ENCODE peak calls at places on chromosomes 5 and 9, in ten cellular contexts. One of them, this sample, is unnamed.

GRCh38 chr5:104312481-104312880 is 749.9 kb upstream of the NUDT12 start:
- DNase-seq in fibroblast of pulmonary artery: no peak
- DNase-seq in cardiac fibroblast: no peak
- DNase-seq in HFFc6: no peak
- DNase-seq in GM20000: no peak
- DNase-seq in lower lobe of right lung: no peak
- DNase-seq in stomach: no peak
- DNase-seq in AG10803: no peak
- DNase-seq in upper lobe of left lung: no peak
- DNase-seq in Peyer's patch: no peak
- DNase-seq in this sample: no peak

GRCh38 chr9:131562032-131562959 is 17.0 kb downstream of the PRRT1B start:
- DNase-seq in cardiac fibroblast: peak; percentile 55
- DNase-seq in lower lobe of right lung: no peak
- DNase-seq in GM20000: no peak
- DNase-seq in HFFc6: no peak
- DNase-seq in upper lobe of left lung: no peak
- DNase-seq in fibroblast of pulmonary artery: peak; percentile 53
- DNase-seq in stomach: no peak
- DNase-seq in AG10803: no peak
- DNase-seq in Peyer's patch: no peak
- DNase-seq in this sample: no peak

GRCh38 chr5:155128786-155129512 is 115.4 kb downstream of the KIF4B start:
- DNase-seq in stomach: no peak
- DNase-seq in Peyer's patch: no peak
- DNase-seq in upper lobe of left lung: no peak
- DNase-seq in GM20000: no peak
- DNase-seq in fibroblast of pulmonary artery: no peak
- DNase-seq in HFFc6: no peak
- DNase-seq in AG10803: no peak
- DNase-seq in lower lobe of right lung: no peak
- DNase-seq in cardiac fibroblast: no peak
- DNase-seq in this sample: no peak

GRCh38 chr5:113678924-113679575 is 165.6 kb downstream of the YTHDC2 start:
- DNase-seq in cardiac fibroblast: peak; percentile 62
- DNase-seq in AG10803: peak; percentile 34
- DNase-seq in HFFc6: peak; percentile 44
- DNase-seq in stomach: no peak
- DNase-seq in fibroblast of pulmonary artery: peak; percentile 66
- DNase-seq in Peyer's patch: no peak
- DNase-seq in lower lobe of right lung: no peak
- DNase-seq in upper lobe of left lung: no peak
- DNase-seq in GM20000: peak; percentile 27
- DNase-seq in this sample: no peak

GRCh38 chr9:1460143-1460769 is 410.1 kb downstream of the DMRT2 start:
- DNase-seq in cardiac fibroblast: no peak
- DNase-seq in HFFc6: no peak
- DNase-seq in lower lobe of right lung: no peak
- DNase-seq in Peyer's patch: no peak
- DNase-seq in upper lobe of left lung: no peak
- DNase-seq in AG10803: no peak
- DNase-seq in fibroblast of pulmonary artery: no peak
- DNase-seq in stomach: no peak
- DNase-seq in GM20000: peak; percentile 59
- DNase-seq in this sample: no peak

GRCh38 chr5:91332267-91333044 is 50.7 kb downstream of the ARRDC3 start:
- DNase-seq in upper lobe of left lung: no peak
- DNase-seq in stomach: no peak
- DNase-seq in cardiac fibroblast: peak; percentile 68
- DNase-seq in Peyer's patch: no peak
- DNase-seq in lower lobe of right lung: no peak
- DNase-seq in fibroblast of pulmonary artery: peak; percentile 58
- DNase-seq in HFFc6: peak; percentile 58
- DNase-seq in GM20000: no peak
- DNase-seq in AG10803: peak; percentile 52
- DNase-seq in this sample: no peak

GRCh38 chr9:69351227-69351626 is 26.2 kb downstream of the ENTREP1 start:
- DNase-seq in cardiac fibroblast: no peak
- DNase-seq in lower lobe of right lung: no peak
- DNase-seq in fibroblast of pulmonary artery: no peak
- DNase-seq in upper lobe of left lung: no peak
- DNase-seq in stomach: no peak
- DNase-seq in HFFc6: no peak
- DNase-seq in GM20000: no peak
- DNase-seq in Peyer's patch: no peak
- DNase-seq in AG10803: no peak
- DNase-seq in this sample: no peak

GRCh38 chr9:95980262-95981125 is 105.0 kb downstream of the ERCC6L2 start:
- DNase-seq in fibroblast of pulmonary artery: peak; percentile 32
- DNase-seq in upper lobe of left lung: no peak
- DNase-seq in HFFc6: no peak
- DNase-seq in lower lobe of right lung: no peak
- DNase-seq in stomach: no peak
- DNase-seq in GM20000: no peak
- DNase-seq in AG10803: peak; percentile 50
- DNase-seq in cardiac fibroblast: peak; percentile 30
- DNase-seq in Peyer's patch: no peak
- DNase-seq in this sample: no peak

GRCh38 chr5:149397530-149397929 is 18.4 kb upstream of the IL17B start:
- DNase-seq in fibroblast of pulmonary artery: peak; percentile 91
- DNase-seq in HFFc6: peak; percentile 91
- DNase-seq in stomach: no peak
- DNase-seq in lower lobe of right lung: no peak
- DNase-seq in cardiac fibroblast: peak; percentile 94
- DNase-seq in upper lobe of left lung: no peak
- DNase-seq in GM20000: no peak
- DNase-seq in Peyer's patch: no peak
- DNase-seq in AG10803: peak; percentile 98
- DNase-seq in this sample: no peak

GRCh38 chr5:78621269-78621871 is 27.2 kb downstream of the LHFPL2 start:
- DNase-seq in fibroblast of pulmonary artery: no peak
- DNase-seq in lower lobe of right lung: no peak
- DNase-seq in cardiac fibroblast: no peak
- DNase-seq in HFFc6: no peak
- DNase-seq in Peyer's patch: no peak
- DNase-seq in stomach: no peak
- DNase-seq in upper lobe of left lung: no peak
- DNase-seq in GM20000: no peak
- DNase-seq in AG10803: peak; percentile 48
- DNase-seq in this sample: no peak

GRCh38 chr5:79809743-79810142 is 120.1 kb downstream of the CMYA5 start:
- DNase-seq in HFFc6: no peak
- DNase-seq in fibroblast of pulmonary artery: no peak
- DNase-seq in GM20000: no peak
- DNase-seq in cardiac fibroblast: no peak
- DNase-seq in upper lobe of left lung: no peak
- DNase-seq in AG10803: no peak
- DNase-seq in Peyer's patch: no peak
- DNase-seq in stomach: no peak
- DNase-seq in lower lobe of right lung: no peak
- DNase-seq in this sample: no peak

GRCh38 chr5:53779541-53779981 is 219.1 kb downstream of the NDUFS4 start:
- DNase-seq in stomach: no peak
- DNase-seq in AG10803: peak; percentile 73
- DNase-seq in fibroblast of pulmonary artery: peak; percentile 88
- DNase-seq in cardiac fibroblast: peak; percentile 78
- DNase-seq in HFFc6: peak; percentile 20
- DNase-seq in lower lobe of right lung: no peak
- DNase-seq in Peyer's patch: no peak
- DNase-seq in GM20000: no peak
- DNase-seq in upper lobe of left lung: no peak
- DNase-seq in this sample: no peak

GRCh38 chr9:95127249-95128176 is 190.0 kb downstream of the FANCC start:
- DNase-seq in lower lobe of right lung: peak; percentile 88
- DNase-seq in cardiac fibroblast: peak; percentile 82
- DNase-seq in GM20000: peak; percentile 82
- DNase-seq in upper lobe of left lung: peak; percentile 94
- DNase-seq in stomach: peak; percentile 92
- DNase-seq in HFFc6: peak; percentile 66
- DNase-seq in AG10803: peak; percentile 74
- DNase-seq in fibroblast of pulmonary artery: peak; percentile 80
- DNase-seq in Peyer's patch: peak; percentile 91
- DNase-seq in this sample: peak; percentile 68

GRCh38 chr9:76901801-76902200 is 4.1 kb downstream of the PRUNE2 start:
- DNase-seq in lower lobe of right lung: no peak
- DNase-seq in HFFc6: no peak
- DNase-seq in upper lobe of left lung: peak; percentile 8
- DNase-seq in stomach: no peak
- DNase-seq in fibroblast of pulmonary artery: no peak
- DNase-seq in cardiac fibroblast: no peak
- DNase-seq in GM20000: no peak
- DNase-seq in Peyer's patch: no peak
- DNase-seq in AG10803: no peak
- DNase-seq in this sample: no peak

GRCh38 chr9:135216666-135217431 is 129.4 kb downstream of the OLFM1 start:
- DNase-seq in GM20000: no peak
- DNase-seq in stomach: no peak
- DNase-seq in Peyer's patch: peak; percentile 44
- DNase-seq in cardiac fibroblast: peak; percentile 23
- DNase-seq in fibroblast of pulmonary artery: no peak
- DNase-seq in upper lobe of left lung: peak; percentile 56
- DNase-seq in lower lobe of right lung: peak; percentile 6
- DNase-seq in HFFc6: no peak
- DNase-seq in AG10803: no peak
- DNase-seq in this sample: no peak

GRCh38 chr5:38994329-38994927 is 79.8 kb downstream of the RICTOR start:
- DNase-seq in upper lobe of left lung: no peak
- DNase-seq in lower lobe of right lung: no peak
- DNase-seq in cardiac fibroblast: peak; percentile 85
- DNase-seq in fibroblast of pulmonary artery: peak; percentile 82
- DNase-seq in GM20000: peak; percentile 6
- DNase-seq in stomach: no peak
- DNase-seq in Peyer's patch: no peak
- DNase-seq in AG10803: peak; percentile 71
- DNase-seq in HFFc6: peak; percentile 71
- DNase-seq in this sample: no peak

GRCh38 chr9:120366646-120367019 is 213.3 kb downstream of the CDK5RAP2 start:
- DNase-seq in cardiac fibroblast: peak; percentile 94
- DNase-seq in stomach: no peak
- DNase-seq in AG10803: peak; percentile 96
- DNase-seq in fibroblast of pulmonary artery: peak; percentile 95
- DNase-seq in HFFc6: peak; percentile 90
- DNase-seq in upper lobe of left lung: no peak
- DNase-seq in GM20000: no peak
- DNase-seq in Peyer's patch: no peak
- DNase-seq in lower lobe of right lung: no peak
- DNase-seq in this sample: no peak

DNA sequence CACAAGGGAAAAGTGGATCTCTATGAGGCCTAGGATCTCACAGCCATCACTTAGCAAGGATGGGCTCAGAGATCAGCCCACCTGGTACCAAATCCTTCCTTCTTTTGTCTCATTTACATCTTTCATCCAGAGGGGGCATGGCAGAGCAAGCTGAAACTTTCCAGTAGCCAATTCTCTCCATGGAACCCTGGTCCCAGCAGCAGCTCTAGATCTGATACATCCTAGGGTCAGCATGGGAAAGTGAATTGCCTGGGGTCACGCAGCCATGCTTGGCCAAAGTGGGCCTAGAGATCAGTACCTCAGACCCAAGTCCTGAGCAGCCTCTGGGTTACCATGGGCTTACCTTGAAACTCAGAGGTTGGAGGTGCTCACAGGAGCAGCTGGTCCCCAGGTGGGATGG is 170.5 kb downstream of the GABBR2 start:
- DNase-seq in AG10803: no peak
- DNase-seq in cardiac fibroblast: no peak
- DNase-seq in Peyer's patch: no peak
- DNase-seq in GM20000: no peak
- DNase-seq in upper lobe of left lung: no peak
- DNase-seq in stomach: no peak
- DNase-seq in fibroblast of pulmonary artery: no peak
- DNase-seq in lower lobe of right lung: no peak
- DNase-seq in HFFc6: no peak
- DNase-seq in this sample: no peak
- TF ChIP-seq CTCF in AG10803: no peak
- TF ChIP-seq CTCF in cardiac fibroblast: peak; percentile 9
- TF ChIP-seq CTCF in Peyer's patch: no peak
- TF ChIP-seq CTCF in GM20000: no peak
- TF ChIP-seq CTCF in upper lobe of left lung: no peak
- TF ChIP-seq CTCF in stomach: no peak
- TF ChIP-seq CTCF in fibroblast of pulmonary artery: peak; percentile 8
- TF ChIP-seq CTCF in lower lobe of right lung: no peak
- TF ChIP-seq CTCF in HFFc6: peak; percentile 45
- TF ChIP-seq CTCF in this sample: no peak

GRCh38 chr5:160293901-160294561 is 18.3 kb downstream of the CCNJL start:
- DNase-seq in cardiac fibroblast: no peak
- DNase-seq in AG10803: no peak
- DNase-seq in GM20000: no peak
- DNase-seq in HFFc6: no peak
- DNase-seq in lower lobe of right lung: peak; percentile 88
- DNase-seq in upper lobe of left lung: no peak
- DNase-seq in Peyer's patch: no peak
- DNase-seq in stomach: peak; percentile 25
- DNase-seq in fibroblast of pulmonary artery: peak; percentile 18
- DNase-seq in this sample: no peak
- TF ChIP-seq CTCF in cardiac fibroblast: no peak
- TF ChIP-seq CTCF in AG10803: no peak
- TF ChIP-seq CTCF in GM20000: no peak
- TF ChIP-seq CTCF in HFFc6: no peak
- TF ChIP-seq CTCF in lower lobe of right lung: no peak
- TF ChIP-seq CTCF in upper lobe of left lung: no peak
- TF ChIP-seq CTCF in Peyer's patch: no peak
- TF ChIP-seq CTCF in stomach: no peak
- TF ChIP-seq CTCF in fibroblast of pulmonary artery: no peak
- TF ChIP-seq CTCF in this sample: no peak

DNA sequence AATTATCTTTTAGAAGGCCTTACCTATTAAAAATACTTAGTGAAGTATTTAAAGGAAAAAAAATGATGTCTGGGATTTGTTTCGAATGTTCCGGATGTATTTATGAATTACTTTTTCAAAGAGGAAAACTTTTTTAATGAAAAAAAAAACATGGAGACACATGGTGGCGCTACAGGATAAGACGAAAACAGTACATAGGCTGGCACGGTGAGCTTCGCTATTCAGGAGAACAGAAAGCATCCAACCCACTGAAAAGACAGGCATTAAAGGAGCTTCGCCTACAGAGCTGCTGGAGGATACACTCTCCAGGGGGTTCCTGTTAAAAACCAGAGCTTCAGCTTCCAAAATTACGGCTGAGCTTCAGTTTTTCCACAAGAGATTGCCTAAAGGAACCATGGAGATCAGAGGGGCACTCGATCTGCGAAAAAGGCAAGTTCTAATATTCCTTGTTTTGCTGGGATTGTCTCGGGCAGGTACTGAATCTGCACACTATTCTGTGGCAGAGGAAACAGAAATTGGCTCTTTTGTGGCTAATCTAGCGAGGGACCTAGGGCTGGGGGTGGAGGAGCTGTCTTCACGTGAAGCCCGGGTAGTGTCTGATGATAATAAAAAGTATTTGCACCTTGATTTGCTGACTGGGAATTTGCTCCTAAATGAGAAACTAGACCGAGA is at the start of gene PCDHB14:
- DNase-seq in Peyer's patch: no peak
- DNase-seq in upper lobe of left lung: no peak
- DNase-seq in HFFc6: peak; percentile 62
- DNase-seq in stomach: no peak
- DNase-seq in cardiac fibroblast: peak; percentile 41
- DNase-seq in AG10803: peak; percentile 44
- DNase-seq in fibroblast of pulmonary artery: peak; percentile 60
- DNase-seq in lower lobe of right lung: no peak
- DNase-seq in GM20000: no peak
- DNase-seq in this sample: no peak
- TF ChIP-seq CTCF in Peyer's patch: no peak
- TF ChIP-seq CTCF in upper lobe of left lung: no peak
- TF ChIP-seq CTCF in HFFc6: peak; percentile 77
- TF ChIP-seq CTCF in stomach: no peak
- TF ChIP-seq CTCF in cardiac fibroblast: peak; percentile 6
- TF ChIP-seq CTCF in AG10803: peak; percentile 34
- TF ChIP-seq CTCF in fibroblast of pulmonary artery: peak; percentile 20
- TF ChIP-seq CTCF in lower lobe of right lung: no peak
- TF ChIP-seq CTCF in GM20000: no peak
- TF ChIP-seq CTCF in this sample: no peak

GRCh38 chr9:82790868-82791267 is 272.1 kb downstream of the RASEF start:
- DNase-seq in Peyer's patch: no peak
- DNase-seq in cardiac fibroblast: no peak
- DNase-seq in fibroblast of pulmonary artery: no peak
- DNase-seq in lower lobe of right lung: no peak
- DNase-seq in GM20000: no peak
- DNase-seq in stomach: no peak
- DNase-seq in AG10803: no peak
- DNase-seq in HFFc6: no peak
- DNase-seq in upper lobe of left lung: no peak
- DNase-seq in this sample: no peak
- TF ChIP-seq CTCF in Peyer's patch: no peak
- TF ChIP-seq CTCF in cardiac fibroblast: no peak
- TF ChIP-seq CTCF in fibroblast of pulmonary artery: no peak
- TF ChIP-seq CTCF in lower lobe of right lung: no peak
- TF ChIP-seq CTCF in GM20000: no peak
- TF ChIP-seq CTCF in stomach: no peak
- TF ChIP-seq CTCF in AG10803: no peak
- TF ChIP-seq CTCF in HFFc6: no peak
- TF ChIP-seq CTCF in upper lobe of left lung: no peak
- TF ChIP-seq CTCF in this sample: no peak

This sample was measured in CD14-positive monocyte.